ENCODE peak calls at places on chromosomes 5 and 9, in nine cellular contexts. C is colonic mucosa, J is astrocyte, I is neural progenitor cell, D is activated B cell treated with CpG ODN at 0.5 μM for 24 hours, X is ovary, P is AG10803, Z is right atrium auricular region, E is tibial nerve. A is an unnamed sample.

GRCh38 chr5:74326571-74327338 is 313.8 kb downstream of the ENC1 start:
- DNase-seq in J (peak), P (peak), E (peak), D (no peak), I (no peak), C (peak), Z (no peak), X (no peak), A (peak)

GRCh38 chr5:124951676-124952075 is 205.2 kb upstream of the ZNF608 start:
- DNase-seq in E (no peak), C (no peak), I (no peak), J (no peak), Z (no peak), P (no peak), X (no peak), D (no peak), A (no peak)

GRCh38 chr5:172078726-172079345 is 72.4 kb upstream of the FBXW11 start:
- DNase-seq in Z (no peak), P (peak), X (peak), I (no peak), C (no peak), E (peak), D (no peak), J (no peak), A (peak)

GRCh38 chr5:154565123-154565522 is 87.1 kb upstream of the HAND1 start:
- DNase-seq in Z (no peak), D (no peak), I (no peak), J (no peak), E (no peak), P (no peak), C (no peak), X (no peak), A (no peak)

GRCh38 chr5:88203977-88204735 is 64.5 kb downstream of the TMEM161B start:
- DNase-seq in E (no peak), D (no peak), C (no peak), J (peak), I (peak), P (peak), Z (no peak), X (no peak), A (no peak)

GRCh38 chr5:24788829-24789509 is 144.2 kb upstream of the CDH10 start:
- DNase-seq in D (no peak), X (no peak), P (peak), C (no peak), E (no peak), J (peak), I (no peak), Z (no peak), A (no peak)

GRCh38 chr5:658103-658502 is 35.0 kb downstream of the TPPP start:
- DNase-seq in J (no peak), X (no peak), I (no peak), D (no peak), E (no peak), C (no peak), Z (no peak), P (no peak), A (no peak)

GRCh38 chr9:103789686-103790085 is 304.4 kb upstream of the SMC2 start:
- DNase-seq in Z (no peak), E (no peak), C (no peak), D (no peak), I (peak), J (no peak), P (no peak), X (no peak), A (no peak)

GRCh38 chr5:157387683-157388093 is 72.3 kb upstream of the NIPAL4 start:
- DNase-seq in E (peak), Z (no peak), J (peak), X (peak), I (no peak), D (no peak), P (peak), C (no peak), A (peak)

DNA sequence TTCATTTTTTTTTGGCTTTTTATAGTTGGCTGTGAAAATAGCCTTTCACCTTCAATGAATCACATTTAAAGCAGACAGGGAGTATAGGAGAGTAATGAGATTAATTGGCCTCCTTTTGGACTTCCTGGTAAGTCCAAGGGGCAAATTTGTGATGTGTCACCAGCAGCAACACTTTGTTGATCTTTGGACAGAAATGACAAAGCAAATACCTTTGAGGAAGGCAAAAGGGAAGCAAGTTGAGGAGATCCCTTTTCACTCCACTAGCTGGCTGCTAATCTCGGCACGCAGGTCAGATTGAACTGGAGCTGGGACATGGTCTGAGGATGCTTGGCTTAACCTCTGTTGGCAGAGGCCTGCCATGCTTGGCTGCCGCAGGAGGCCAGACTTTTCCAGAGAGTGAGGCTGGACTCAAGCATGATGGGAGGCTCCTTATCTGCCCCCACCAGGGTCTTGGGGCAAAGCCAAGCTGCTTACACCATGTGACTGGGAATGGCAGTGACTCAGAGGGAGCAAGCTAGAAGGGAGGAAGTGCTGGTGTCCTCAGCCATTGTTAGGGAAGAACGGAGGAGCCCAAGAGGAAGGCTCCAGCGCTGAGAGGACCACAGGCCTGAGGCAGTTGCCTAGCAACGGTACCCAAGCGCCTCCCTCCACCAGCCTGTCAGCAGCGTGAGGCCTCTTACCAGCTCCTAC is 174.5 kb upstream of the MAP1B start:
- DNase-seq in C (peak), X (peak), I (peak), P (peak), J (peak), E (peak), Z (peak), D (no peak), A (no peak)
- TF ChIP-seq CTCF in C (no peak), X (no peak), I (no peak), P (no peak), J (peak), E (no peak), Z (no peak), D (no peak), A (no peak)

GRCh38 chr9:134381262-134381661 is 55.0 kb downstream of the RXRA start:
- DNase-seq in X (no peak), Z (no peak), D (no peak), C (no peak), I (no peak), E (no peak), J (no peak), P (no peak), A (no peak)

GRCh38 chr9:134383148-134383547 is 56.9 kb downstream of the RXRA start:
- DNase-seq in X (no peak), E (no peak), P (no peak), I (no peak), Z (no peak), J (no peak), D (no peak), C (no peak), A (no peak)

GRCh38 chr9:134382733-134383132 is 56.5 kb downstream of the RXRA start:
- DNase-seq in Z (no peak), E (no peak), C (peak), I (no peak), D (no peak), X (no peak), P (no peak), J (no peak), A (no peak)

GRCh38 chr9:134379774-134380431 is 53.6 kb downstream of the RXRA start:
- DNase-seq in P (no peak), X (no peak), E (no peak), C (no peak), D (no peak), I (no peak), J (peak), Z (no peak), A (no peak)

GRCh38 chr9:134381671-134382505 is 55.6 kb downstream of the RXRA start:
- DNase-seq in C (peak), J (peak), D (no peak), X (no peak), E (no peak), I (no peak), P (no peak), Z (no peak), A (no peak)
- TF ChIP-seq CTCF in C (no peak), J (peak), D (no peak), X (no peak), E (no peak), I (peak), P (no peak), Z (no peak), A (no peak)

GRCh38 chr5:100840364-100840763 is 62.7 kb downstream of the ST8SIA4 start:
- DNase-seq in P (no peak), C (no peak), Z (no peak), I (no peak), J (peak), X (no peak), E (no peak), D (no peak), A (no peak)
- TF ChIP-seq CTCF in P (no peak), C (no peak), Z (no peak), I (no peak), J (no peak), X (no peak), E (no peak), D (no peak), A (no peak)

DNA sequence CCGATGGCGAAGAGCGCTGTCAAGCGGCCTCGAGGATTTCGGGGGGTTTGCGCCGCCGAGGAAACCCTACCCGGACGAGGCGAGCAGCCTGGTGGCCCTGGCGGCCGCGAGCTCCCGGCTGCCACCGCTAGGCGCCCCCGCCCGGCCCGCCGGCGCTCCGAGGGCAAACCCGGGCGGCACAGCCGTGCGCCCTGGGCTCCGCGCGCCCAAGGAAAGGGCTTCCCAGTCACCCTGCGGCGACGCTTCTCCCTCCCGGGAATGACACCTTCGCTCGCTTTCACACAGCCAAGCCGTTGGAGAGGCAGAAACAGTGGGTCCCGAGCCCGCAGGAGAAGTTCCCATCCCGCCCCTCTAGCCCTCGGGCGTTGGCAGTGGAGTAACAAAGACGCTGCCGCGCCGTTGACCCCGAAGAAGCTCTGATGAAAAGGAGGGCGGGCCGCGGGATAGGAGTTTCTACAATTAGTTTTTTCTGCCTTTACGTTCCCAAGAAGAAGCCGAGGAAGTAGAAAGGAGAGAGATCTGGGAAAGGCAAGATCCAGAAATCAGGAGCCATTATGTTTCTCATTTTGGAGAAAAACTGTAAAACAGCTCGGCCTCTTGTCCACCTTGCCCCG is 126.1 kb downstream of the TMEM174 start:
- DNase-seq in P (no peak), I (peak), C (no peak), E (no peak), X (no peak), Z (no peak), D (no peak), J (no peak), A (no peak)
- TF ChIP-seq CTCF in P (no peak), I (peak), C (peak), E (peak), X (no peak), Z (no peak), D (no peak), J (no peak), A (peak)

GRCh38 chr9:104819033-104819432 is 55.1 kb downstream of the NIPSNAP3B start:
- DNase-seq in E (no peak), P (no peak), X (no peak), C (no peak), Z (no peak), I (no peak), J (no peak), D (no peak), A (no peak)
- TF ChIP-seq CTCF in E (no peak), P (no peak), X (no peak), C (no peak), Z (no peak), I (no peak), J (no peak), D (no peak), A (no peak)

GRCh38 chr9:116181853-116182610 is 28.4 kb downstream of the PAPPA start:
- DNase-seq in Z (no peak), I (no peak), P (peak), C (no peak), D (no peak), E (no peak), J (no peak), X (no peak), A (no peak)
- TF ChIP-seq CTCF in Z (no peak), I (no peak), P (no peak), C (no peak), D (no peak), E (no peak), J (no peak), X (no peak), A (no peak)

DNA sequence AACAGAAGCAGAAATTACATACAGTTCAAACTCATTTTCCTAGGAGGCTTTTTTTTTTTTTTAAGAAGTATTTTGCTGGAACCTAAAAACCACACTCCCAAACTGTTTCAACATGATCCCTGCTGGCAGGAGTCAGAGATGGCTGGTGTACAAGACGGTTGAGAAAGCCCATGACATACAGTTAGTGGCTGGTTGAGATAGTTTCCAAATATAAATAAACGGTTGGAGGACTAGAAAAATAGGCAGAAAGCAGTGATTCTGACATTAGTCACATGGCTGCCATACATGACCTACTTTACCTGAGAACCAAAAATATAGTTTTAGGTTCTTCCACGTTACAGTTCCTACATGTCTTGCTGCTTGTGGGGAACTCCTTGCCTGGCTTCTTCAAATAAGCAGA is 31.7 kb upstream of the BASP1 start:
- DNase-seq in C (no peak), X (no peak), I (no peak), D (no peak), J (peak), Z (peak), E (peak), P (peak), A (peak)
- TF ChIP-seq CTCF in C (no peak), X (no peak), I (no peak), D (no peak), J (no peak), Z (no peak), E (no peak), P (peak), A (no peak)

DNA sequence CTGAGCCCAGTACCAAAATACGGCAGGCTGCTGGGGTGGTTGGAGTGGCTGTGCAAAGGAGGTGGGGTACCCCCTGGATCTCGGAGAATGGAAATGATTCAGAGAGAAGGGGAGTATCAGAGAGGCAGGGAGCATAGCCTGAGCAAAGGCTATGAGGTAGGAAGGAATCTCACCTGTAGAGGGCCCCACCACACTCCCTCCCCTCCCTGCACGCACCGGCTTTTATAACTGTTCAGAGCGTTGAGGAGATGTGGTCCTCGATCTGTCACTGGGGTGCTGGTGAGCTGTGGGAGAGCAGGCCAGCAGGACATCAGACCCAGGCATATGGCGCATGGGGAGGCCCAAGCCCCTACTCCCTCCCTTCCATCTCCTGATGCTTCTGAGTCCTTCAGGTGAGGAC is 13.2 kb downstream of the PHF19 start:
- DNase-seq in E (no peak), P (no peak), C (no peak), X (no peak), J (no peak), I (no peak), Z (no peak), D (no peak), A (no peak)
- TF ChIP-seq CTCF in E (no peak), P (no peak), C (no peak), X (no peak), J (no peak), I (peak), Z (no peak), D (no peak), A (no peak)

A was measured in AG09319.